ENCODE peak calls at places on chromosomes 5 and 9, in five cellular contexts. C is K562, Y is HCT116, G is GM12878, W is SK-N-SH. V is an unnamed sample.
A peak's percentile ranks its signal among the peaks of the same experiment; 100 is the strongest.

GRCh38 chr9:87564111-87564510 is 66.4 kb downstream of the DAPK1 start:
- DNase-seq in C (peak; percentile 28), Y (no peak), G (no peak), W (no peak), V (no peak)

GRCh38 chr5:120207139-120207538 is 257.0 kb upstream of the PRR16 start:
- DNase-seq in C (no peak), Y (no peak), G (no peak), W (no peak), V (no peak)

GRCh38 chr5:32642276-32643002 is 57.1 kb downstream of the SUB1 start:
- DNase-seq in C (no peak), Y (no peak), G (no peak), W (no peak), V (no peak)

GRCh38 chr5:76383126-76383825 is 19.8 kb upstream of the IQGAP2 start:
- DNase-seq in C (no peak), Y (no peak), G (no peak), W (no peak), V (no peak)

GRCh38 chr5:55986931-55987330 is 7.8 kb downstream of the IL6ST start:
- DNase-seq in C (no peak), Y (no peak), G (no peak), W (no peak), V (no peak)

GRCh38 chr5:80251636-80252035 is 4.2 kb downstream of the SERINC5 start:
- DNase-seq in C (no peak), Y (no peak), G (no peak), W (no peak), V (no peak)

GRCh38 chr9:6584881-6585597 is 60.5 kb downstream of the GLDC start:
- DNase-seq in C (peak; percentile 13), Y (peak; percentile 23), G (no peak), W (peak; percentile 30), V (no peak)

GRCh38 chr5:106399381-106399780 is 1271.4 kb downstream of the EFNA5 start:
- DNase-seq in C (no peak), Y (no peak), G (no peak), W (no peak), V (no peak)

GRCh38 chr9:107548298-107549142 is 59.0 kb upstream of the KLF4 start:
- DNase-seq in C (peak; percentile 6), Y (peak; percentile 59), G (no peak), W (no peak), V (peak; percentile 43)

GRCh38 chr9:37423508-37423907 is 1.0 kb downstream of the GRHPR start:
- DNase-seq in C (no peak), Y (no peak), G (no peak), W (no peak), V (no peak)
- H3K27ac ChIP-seq in C (peak overlapping the region; percentile 94), Y (peak overlapping the region; percentile 9), G (peak overlapping the region; percentile 75), W (no peak overlapping the region), V (peak overlapping the region; percentile 96)

GRCh38 chr5:165502893-165503696 is 1997.7 kb downstream of the MAT2B start:
- DNase-seq in C (no peak), Y (no peak), G (no peak), W (no peak), V (no peak)
- TF ChIP-seq SIN3A in C (no peak), Y (no peak), G (no peak), W (no peak), V (no peak)

GRCh38 chr9:82367016-82367415 is 378.4 kb downstream of the SPATA31D1 start:
- DNase-seq in C (no peak), Y (no peak), G (no peak), W (peak; percentile 40), V (no peak)
- H3K27ac ChIP-seq in C (no peak overlapping the region), Y (no peak overlapping the region), G (no peak overlapping the region), W (no peak overlapping the region), V (no peak overlapping the region)

DNA sequence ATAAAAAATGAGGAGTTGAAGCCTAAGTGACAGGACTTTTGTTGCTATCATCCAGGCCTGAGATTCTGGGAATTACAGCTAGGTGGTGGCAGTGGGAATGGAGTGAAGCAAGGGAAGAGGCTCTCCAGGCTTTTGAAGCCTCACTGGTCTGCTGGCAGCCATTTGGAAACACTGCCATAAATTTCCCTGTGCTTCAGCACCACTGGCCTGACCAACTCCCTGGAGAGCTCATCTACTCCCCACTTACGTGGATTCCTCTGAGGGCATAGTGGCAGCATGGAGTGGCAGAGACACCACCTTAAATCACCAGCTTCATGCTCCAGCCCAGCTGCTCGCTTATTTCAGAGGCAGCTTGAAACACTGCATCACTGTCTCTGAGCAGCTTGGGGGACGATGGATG is 518.2 kb downstream of the TLR4 start:
- DNase-seq in C (no peak), Y (no peak), G (no peak), W (no peak), V (no peak)
- TF ChIP-seq SIN3A in C (no peak), Y (no peak), G (no peak), W (no peak), V (no peak)

V was measured in Panc1.